ENCODE peak calls at places on chromosomes 1 and 21, in seven cellular contexts. Z, G, T, A, U, V and E are unnamed samples.

GRCh38 chr21:34592120-34592561 is 22.8 kb downstream of the RCAN1 start:
- DNase-seq in Z (peak; percentile 48), G (no peak), T (no peak), A (peak; percentile 71), U (no peak), V (no peak), E (no peak)

GRCh38 chr21:41008971-41009370 is 159.0 kb upstream of the BACE2 start:
- DNase-seq in Z (no peak), G (no peak), T (no peak), A (no peak), U (no peak), V (no peak), E (no peak)

GRCh38 chr1:166116026-166116425 is 50.8 kb downstream of the FAM78B start:
- DNase-seq in Z (no peak), G (no peak), T (no peak), A (no peak), U (no peak), V (no peak), E (no peak)

GRCh38 chr1:76921590-76921989 is 54.3 kb downstream of the ST6GALNAC5 start:
- DNase-seq in Z (no peak), G (no peak), T (no peak), A (no peak), U (no peak), V (no peak), E (no peak)

GRCh38 chr1:22529901-22530621 is 33.2 kb upstream of the EPHA8 start:
- DNase-seq in Z (no peak), G (no peak), T (no peak), A (no peak), U (no peak), V (no peak), E (no peak)

GRCh38 chr1:30518186-30518585 is 205.2 kb downstream of the MATN1 start:
- DNase-seq in Z (no peak), G (no peak), T (no peak), A (no peak), U (peak; percentile 23), V (no peak), E (no peak)

GRCh38 chr1:226525750-226526149 is 22.8 kb upstream of the STUM start:
- DNase-seq in Z (peak; percentile 4), G (no peak), T (no peak), A (no peak), U (no peak), V (no peak), E (no peak)

GRCh38 chr1:184881941-184882648 is 92.2 kb downstream of the NIBAN1 start:
- DNase-seq in Z (no peak), G (no peak), T (no peak), A (no peak), U (no peak), V (no peak), E (no peak)

GRCh38 chr1:145706282-145706681 is 886 bp downstream of the PDZK1 start:
- DNase-seq in Z (peak; percentile 59), G (peak; percentile 84), T (no peak), A (no peak), U (no peak), V (no peak), E (no peak)

GRCh38 chr1:116297495-116298212 is 75.4 kb upstream of the ATP1A1 start:
- DNase-seq in Z (no peak), G (no peak), T (no peak), A (no peak), U (no peak), V (no peak), E (no peak)

GRCh38 chr1:156726549-156727226 is 1.6 kb upstream of the METTL25B start:
- DNase-seq in Z (peak; percentile 66), G (peak; percentile 79), T (peak; percentile 66), A (peak; percentile 80), U (no peak), V (no peak), E (peak; percentile 64)

GRCh38 chr1:206498685-206499084 is 8.6 kb upstream of the RASSF5 start:
- DNase-seq in Z (no peak), G (no peak), T (no peak), A (no peak), U (no peak), V (no peak), E (no peak)

GRCh38 chr21:29825936-29826335 is 113.9 kb downstream of the GRIK1 start:
- DNase-seq in Z (no peak), G (no peak), T (no peak), A (no peak), U (no peak), V (no peak), E (no peak)

GRCh38 chr1:22804969-22805671 is 94.5 kb downstream of the EPHB2 start:
- DNase-seq in Z (no peak), G (no peak), T (no peak), A (no peak), U (no peak), V (no peak), E (no peak)

GRCh38 chr1:240352769-240353168 is 259.2 kb downstream of the GREM2 start:
- DNase-seq in Z (peak; percentile 95), G (peak; percentile 61), T (no peak), A (no peak), U (no peak), V (no peak), E (no peak)

GRCh38 chr1:201740609-201741231 is 88.2 kb upstream of the IPO9 start:
- DNase-seq in Z (no peak), G (no peak), T (no peak), A (no peak), U (no peak), V (no peak), E (no peak)

GRCh38 chr1:204706838-204707509 is 21.4 kb upstream of the LRRN2 start:
- DNase-seq in Z (no peak), G (no peak), T (peak; percentile 42), A (no peak), U (peak; percentile 69), V (no peak), E (no peak)

GRCh38 chr1:89363638-89364536 is at the start of gene GBP6:
- DNase-seq in Z (no peak), G (no peak), T (peak; percentile 15), A (no peak), U (peak; percentile 48), V (no peak), E (no peak)

GRCh38 chr1:46131727-46132528 is 501 bp downstream of the PIK3R3 start:
- DNase-seq in Z (peak; percentile 45), G (peak; percentile 1), T (peak; percentile 36), A (peak; percentile 39), U (peak; percentile 46), V (no peak), E (no peak)

GRCh38 chr1:116819081-116819480 is 64.9 kb downstream of the CD2 start:
- DNase-seq in Z (no peak), G (no peak), T (no peak), A (no peak), U (no peak), V (no peak), E (no peak)

GRCh38 chr1:90502696-90503095 is 214.4 kb downstream of the BARHL2 start:
- DNase-seq in Z (no peak), G (no peak), T (no peak), A (no peak), U (no peak), V (no peak), E (no peak)

GRCh38 chr21:16534408-16535099 is 804.8 kb downstream of the USP25 start:
- DNase-seq in Z (peak; percentile 32), G (peak; percentile 70), T (peak; percentile 51), A (no peak), U (no peak), V (no peak), E (no peak)

GRCh38 chr1:234851450-234852438 is 241.8 kb upstream of the IRF2BP2 start:
- DNase-seq in Z (peak; percentile 55), G (peak; percentile 46), T (no peak), A (no peak), U (no peak), V (no peak), E (no peak)

GRCh38 chr1:206582537-206583460 is 29.5 kb downstream of the EIF2D start:
- DNase-seq in Z (no peak), G (no peak), T (no peak), A (no peak), U (no peak), V (no peak), E (no peak)

DNA sequence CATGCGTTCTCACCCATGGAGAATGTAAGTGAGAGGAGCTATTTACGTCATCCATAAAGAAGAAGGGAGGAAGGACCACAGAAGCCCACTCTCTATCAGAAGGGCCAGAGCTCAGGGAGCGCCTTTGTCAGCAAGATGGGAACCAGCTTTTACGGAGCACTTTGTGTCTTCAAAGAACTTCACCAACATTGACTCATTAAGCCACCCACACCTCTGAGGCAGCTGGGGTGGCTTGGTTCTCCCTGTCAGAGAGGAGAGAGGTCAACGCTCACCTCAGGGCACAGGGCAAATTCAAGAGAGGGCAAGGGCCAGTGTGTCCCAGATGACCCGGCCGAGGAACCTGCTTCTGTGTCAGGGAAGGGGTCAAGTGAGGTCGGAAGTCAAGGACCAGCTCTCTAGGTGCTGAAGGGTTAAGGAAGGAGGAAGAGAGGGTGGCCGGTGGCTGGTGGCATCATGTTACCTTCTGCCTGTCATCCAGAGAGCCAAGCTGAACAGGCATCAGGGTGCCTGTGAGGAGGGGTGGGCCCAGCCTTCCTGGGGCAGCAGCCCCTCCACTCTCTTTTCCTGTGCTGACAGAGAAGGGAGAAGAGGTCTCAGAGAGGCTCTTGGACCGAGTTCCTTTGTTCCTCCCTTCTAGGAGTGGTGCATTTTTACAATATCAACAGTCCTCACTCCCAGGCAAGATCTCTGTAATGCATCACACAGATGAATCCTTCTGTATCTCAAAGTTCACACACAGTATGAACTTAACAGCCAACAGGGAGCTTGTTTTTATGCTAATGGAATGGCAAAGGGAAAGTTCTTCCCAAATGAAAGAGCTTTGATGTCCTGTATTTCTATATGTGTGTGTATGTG is 109.0 kb downstream of the ETS2 start:
- DNase-seq in Z (peak; percentile 29), G (no peak), T (no peak), A (no peak), U (peak; percentile 51), V (no peak), E (peak; percentile 25)
- TF ChIP-seq RFX5 in Z (no peak), G (no peak), T (no peak), A (no peak), U (no peak), V (no peak), E (no peak)

GRCh38 chr1:172818841-172819527 is 160.1 kb downstream of the FASLG start:
- DNase-seq in Z (no peak), G (no peak), T (no peak), A (no peak), U (no peak), V (peak; percentile 99), E (no peak)
- TF ChIP-seq RFX5 in Z (no peak), G (no peak), T (no peak), A (no peak), U (no peak), V (no peak), E (no peak)

DNA sequence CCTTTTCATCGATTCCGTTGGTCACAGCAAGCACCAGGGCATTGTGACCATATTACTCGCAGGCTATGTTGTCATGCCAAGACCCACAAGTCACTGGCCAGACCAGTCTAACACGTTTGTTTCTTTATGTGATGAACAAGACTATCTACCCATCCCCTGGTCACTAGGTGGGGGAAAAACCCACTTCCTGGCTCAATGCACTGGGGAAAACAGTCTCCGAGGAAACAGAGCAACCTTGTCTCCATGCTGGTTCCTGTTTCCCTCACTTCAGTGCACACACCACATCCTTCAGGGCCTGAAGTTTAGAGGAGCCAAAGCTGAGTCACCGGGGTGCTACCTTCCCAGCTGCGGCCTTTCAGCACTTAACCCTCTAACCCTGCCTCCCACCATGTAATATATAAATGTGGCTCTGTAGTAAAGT is 20.9 kb downstream of the ERICH3 start:
- DNase-seq in Z (peak; percentile 79), G (no peak), T (no peak), A (no peak), U (no peak), V (peak; percentile 83), E (no peak)
- TF ChIP-seq RFX5 in Z (no peak), G (no peak), T (no peak), A (no peak), U (no peak), V (no peak), E (no peak)

GRCh38 chr1:221663321-221663720 is 78.6 kb downstream of the DUSP10 start:
- DNase-seq in Z (peak; percentile 58), G (no peak), T (no peak), A (no peak), U (no peak), V (no peak), E (no peak)
- TF ChIP-seq RFX5 in Z (no peak), G (no peak), T (no peak), A (no peak), U (no peak), V (no peak), E (no peak)